ENCODE peak calls at places on chromosomes 16 and 17, in eight cellular contexts. T is neural progenitor cell; I is progenitor cell of endocrine pancreas; L is stomach; O is activated CD4-positive, alpha-beta T cell treated with anti-CD3 and anti-CD28 coated beads, Interleukin-2, amount 50 U/mL, for 48 hours; P is epithelial cell of esophagus; D is fibroblast of the conjunctiva; F is activated naive CD4-positive, alpha-beta T cell treated with anti-CD3 and anti-CD28 coated beads, Interleukin-2, amount 10 ng/mL, durations not matched to agents 7 days and 5 days. S is an unnamed sample.

GRCh38 chr17:34725008-34725407 is 145.6 kb downstream of the TMEM132E start:
- DNase-seq in F (no peak), T (no peak), L (no peak), O (no peak), I (no peak), P (no peak), D (no peak), S (no peak)

GRCh38 chr16:68358951-68359350 is 48.1 kb downstream of the PRMT7 start:
- DNase-seq in L (no peak), I (no peak), O (no peak), D (no peak), F (no peak), P (no peak), T (no peak), S (no peak)

GRCh38 chr17:378068-378467 is 25.5 kb upstream of the RPH3AL start:
- DNase-seq in I (no peak), L (no peak), F (no peak), P (no peak), T (peak; percentile 42), D (no peak), O (no peak), S (no peak)

GRCh38 chr16:55663770-55664677 is 8.2 kb downstream of the SLC6A2 start:
- DNase-seq in F (no peak), P (peak; percentile 95), D (no peak), O (no peak), L (no peak), T (no peak), I (no peak), S (no peak)

GRCh38 chr16:56600398-56600999 is 7.9 kb upstream of the MT2A start:
- DNase-seq in P (peak; percentile 72), I (no peak), L (peak; percentile 44), D (no peak), F (peak; percentile 55), T (peak; percentile 61), O (no peak), S (no peak)

GRCh38 chr17:57396515-57396921 is 140.2 kb downstream of the MSI2 start:
- DNase-seq in T (no peak), I (no peak), F (no peak), O (no peak), D (no peak), P (no peak), L (no peak), S (no peak)

GRCh38 chr16:86306046-86306644 is 204.2 kb upstream of the FOXF1 start:
- DNase-seq in O (no peak), L (no peak), T (no peak), I (no peak), D (peak; percentile 9), F (no peak), P (no peak), S (no peak)

GRCh38 chr17:59627770-59628171 is 8.1 kb downstream of the CLTC start:
- DNase-seq in F (no peak), P (no peak), I (no peak), D (no peak), L (no peak), T (no peak), O (no peak), S (no peak)

GRCh38 chr17:29283496-29283895 is 10.5 kb downstream of the NUFIP2 start:
- DNase-seq in I (no peak), T (no peak), F (no peak), O (no peak), P (no peak), L (no peak), D (no peak), S (no peak)

GRCh38 chr17:52106638-52107261 is 51.8 kb downstream of the CA10 start:
- DNase-seq in T (peak; percentile 67), O (peak; percentile 41), F (peak; percentile 55), P (peak; percentile 53), D (peak; percentile 14), L (peak; percentile 50), I (peak; percentile 21), S (peak; percentile 6)

GRCh38 chr16:1532081-1532760 is 1.2 kb upstream of the TMEM204 start:
- DNase-seq in P (no peak), D (no peak), L (peak; percentile 51), T (no peak), I (no peak), O (no peak), F (no peak), S (no peak)

GRCh38 chr17:77011173-77012011 is 129.4 kb upstream of the SEC14L1 start:
- DNase-seq in P (peak; percentile 53), O (peak; percentile 61), I (no peak), F (peak; percentile 72), D (peak; percentile 2), L (peak; percentile 50), T (peak; percentile 61), S (no peak)

GRCh38 chr16:54398986-54399385 is 112.4 kb upstream of the IRX3 start:
- DNase-seq in L (no peak), O (no peak), T (no peak), D (no peak), F (no peak), I (no peak), P (no peak), S (no peak)

GRCh38 chr16:75433732-75434413 is 570 bp upstream of the CFDP1 start:
- DNase-seq in O (no peak), D (peak; percentile 94), P (peak; percentile 95), T (peak; percentile 83), L (peak; percentile 71), F (peak; percentile 80), I (peak; percentile 28), S (no peak)

GRCh38 chr17:65553009-65553645 is 8.3 kb downstream of the AXIN2 start:
- DNase-seq in T (no peak), I (no peak), F (no peak), D (no peak), O (no peak), P (no peak), L (no peak), S (peak; percentile 9)

GRCh38 chr17:74981318-74981978 is 6.0 kb upstream of the CDR2L start:
- DNase-seq in F (no peak), I (no peak), O (no peak), L (no peak), P (no peak), T (no peak), D (no peak), S (no peak)

GRCh38 chr17:4967539-4968165 is at the start of gene SPAG7:
- DNase-seq in P (peak; percentile 98), D (peak; percentile 96), T (peak; percentile 97), F (peak; percentile 94), L (peak; percentile 96), I (peak; percentile 94), O (peak; percentile 94), S (peak; percentile 94)

GRCh38 chr17:73419896-73420295 is 108.1 kb upstream of the CDC42EP4 start:
- DNase-seq in T (no peak), F (no peak), L (no peak), O (no peak), D (no peak), P (no peak), I (no peak), S (no peak)

GRCh38 chr17:43479948-43480347 is 3.8 kb upstream of the DHX8 start:
- DNase-seq in T (no peak), D (no peak), I (no peak), P (no peak), O (no peak), L (no peak), F (no peak), S (no peak)

GRCh38 chr17:17876959-17877547 is 40.3 kb upstream of the SREBF1 start:
- DNase-seq in L (peak; percentile 63), O (no peak), F (no peak), I (no peak), D (no peak), T (no peak), P (no peak), S (no peak)

S was measured in T-helper 2 cell treated with Interferon-gamma antibody and Interleukin-4, amounts not matched to agents 5 μg/mL and 100 μg/mL, for 36 hours.